ENCODE peak calls at places on chromosomes 6 and 20, in four cellular contexts. One of them, this sample, is unnamed.

GRCh38 chr6:101926149-101926925 is 532.8 kb downstream of the GRIK2 start:
- DNase-seq in esophagus muscularis mucosa: no peak
- DNase-seq in lower lobe of right lung: no peak
- DNase-seq in progenitor cell of endocrine pancreas: no peak
- DNase-seq in this sample: no peak

GRCh38 chr6:6751615-6752014 is 163.1 kb downstream of the LY86 start:
- DNase-seq in esophagus muscularis mucosa: no peak
- DNase-seq in lower lobe of right lung: peak; percentile 87
- DNase-seq in progenitor cell of endocrine pancreas: no peak
- DNase-seq in this sample: no peak

GRCh38 chr20:22584922-22585785 is 782 bp upstream of the FOXA2 start:
- DNase-seq in progenitor cell of endocrine pancreas: peak; percentile 51
- DNase-seq in esophagus muscularis mucosa: no peak
- DNase-seq in lower lobe of right lung: peak; percentile 57
- DNase-seq in this sample: no peak

GRCh38 chr6:54913211-54913610 is 66.6 kb downstream of the FAM83B start:
- DNase-seq in lower lobe of right lung: no peak
- DNase-seq in esophagus muscularis mucosa: no peak
- DNase-seq in progenitor cell of endocrine pancreas: no peak
- DNase-seq in this sample: no peak

GRCh38 chr20:142290-142689 is at the start of gene DEFB126:
- DNase-seq in esophagus muscularis mucosa: no peak
- DNase-seq in lower lobe of right lung: no peak
- DNase-seq in progenitor cell of endocrine pancreas: no peak
- DNase-seq in this sample: no peak

GRCh38 chr6:3876131-3876530 is 27.0 kb downstream of the FAM50B start:
- DNase-seq in lower lobe of right lung: no peak
- DNase-seq in esophagus muscularis mucosa: no peak
- DNase-seq in progenitor cell of endocrine pancreas: no peak
- DNase-seq in this sample: no peak

GRCh38 chr6:21229061-21229460 is 364.5 kb upstream of the SOX4 start:
- DNase-seq in progenitor cell of endocrine pancreas: no peak
- DNase-seq in esophagus muscularis mucosa: no peak
- DNase-seq in lower lobe of right lung: no peak
- DNase-seq in this sample: no peak

GRCh38 chr6:137277971-137278602 is 58.9 kb upstream of the IFNGR1 start:
- DNase-seq in esophagus muscularis mucosa: no peak
- DNase-seq in progenitor cell of endocrine pancreas: no peak
- DNase-seq in lower lobe of right lung: no peak
- DNase-seq in this sample: no peak

GRCh38 chr6:128519132-128519930 is 1.1 kb downstream of the PTPRK start:
- DNase-seq in lower lobe of right lung: peak; percentile 63
- DNase-seq in progenitor cell of endocrine pancreas: peak; percentile 28
- DNase-seq in esophagus muscularis mucosa: no peak
- DNase-seq in this sample: peak; percentile 85

GRCh38 chr6:106360989-106361430 is 493 bp downstream of the CRYBG1 start:
- DNase-seq in lower lobe of right lung: peak; percentile 68
- DNase-seq in progenitor cell of endocrine pancreas: no peak
- DNase-seq in esophagus muscularis mucosa: no peak
- DNase-seq in this sample: no peak

GRCh38 chr20:14526891-14527290 is 189.5 kb upstream of the FLRT3 start:
- DNase-seq in lower lobe of right lung: no peak
- DNase-seq in esophagus muscularis mucosa: no peak
- DNase-seq in progenitor cell of endocrine pancreas: no peak
- DNase-seq in this sample: no peak

GRCh38 chr20:12511499-12511898 is 497.3 kb upstream of the SPTLC3 start:
- DNase-seq in esophagus muscularis mucosa: no peak
- DNase-seq in lower lobe of right lung: no peak
- DNase-seq in progenitor cell of endocrine pancreas: no peak
- DNase-seq in this sample: no peak

GRCh38 chr6:111663692-111664564 is 58.2 kb upstream of the TRAF3IP2 start:
- DNase-seq in progenitor cell of endocrine pancreas: no peak
- DNase-seq in esophagus muscularis mucosa: no peak
- DNase-seq in lower lobe of right lung: peak; percentile 57
- DNase-seq in this sample: no peak

GRCh38 chr20:45958593-45958992 is 13.4 kb downstream of the ZNF335 start:
- DNase-seq in progenitor cell of endocrine pancreas: no peak
- DNase-seq in lower lobe of right lung: no peak
- DNase-seq in esophagus muscularis mucosa: no peak
- DNase-seq in this sample: no peak

GRCh38 chr6:167787896-167788530 is 38.7 kb upstream of the AFDN start:
- DNase-seq in progenitor cell of endocrine pancreas: no peak
- DNase-seq in lower lobe of right lung: no peak
- DNase-seq in esophagus muscularis mucosa: no peak
- DNase-seq in this sample: no peak

GRCh38 chr20:46558511-46558959 is 8.1 kb upstream of the OCSTAMP start:
- DNase-seq in progenitor cell of endocrine pancreas: no peak
- DNase-seq in esophagus muscularis mucosa: no peak
- DNase-seq in lower lobe of right lung: no peak
- DNase-seq in this sample: no peak

GRCh38 chr6:93013054-93013453 is 406.3 kb downstream of the EPHA7 start:
- DNase-seq in esophagus muscularis mucosa: no peak
- DNase-seq in progenitor cell of endocrine pancreas: no peak
- DNase-seq in lower lobe of right lung: no peak
- DNase-seq in this sample: no peak

GRCh38 chr6:90284745-90285481 is 11.7 kb downstream of the BACH2 start:
- DNase-seq in progenitor cell of endocrine pancreas: no peak
- DNase-seq in lower lobe of right lung: no peak
- DNase-seq in esophagus muscularis mucosa: no peak
- DNase-seq in this sample: no peak

GRCh38 chr6:144349690-144350132 is 64.6 kb downstream of the UTRN start:
- DNase-seq in lower lobe of right lung: no peak
- DNase-seq in progenitor cell of endocrine pancreas: no peak
- DNase-seq in esophagus muscularis mucosa: no peak
- DNase-seq in this sample: no peak

GRCh38 chr20:44646641-44647274 is 4.7 kb downstream of the ADA start:
- DNase-seq in lower lobe of right lung: no peak
- DNase-seq in esophagus muscularis mucosa: no peak
- DNase-seq in progenitor cell of endocrine pancreas: no peak
- DNase-seq in this sample: no peak

GRCh38 chr6:45717027-45717426 is 298.6 kb downstream of the CLIC5 start:
- DNase-seq in esophagus muscularis mucosa: no peak
- DNase-seq in lower lobe of right lung: no peak
- DNase-seq in progenitor cell of endocrine pancreas: no peak
- DNase-seq in this sample: no peak

GRCh38 chr6:111423055-111423633 is 59.9 kb downstream of the REV3L start:
- DNase-seq in lower lobe of right lung: no peak
- DNase-seq in progenitor cell of endocrine pancreas: no peak
- DNase-seq in esophagus muscularis mucosa: no peak
- DNase-seq in this sample: no peak

GRCh38 chr20:3706774-3707507 is 5.5 kb downstream of the SIGLEC1 start:
- DNase-seq in esophagus muscularis mucosa: no peak
- DNase-seq in lower lobe of right lung: no peak
- DNase-seq in progenitor cell of endocrine pancreas: no peak
- DNase-seq in this sample: no peak

GRCh38 chr20:34512266-34512954 is 3.8 kb upstream of the DYNLRB1 start:
- DNase-seq in progenitor cell of endocrine pancreas: no peak
- DNase-seq in lower lobe of right lung: no peak
- DNase-seq in esophagus muscularis mucosa: no peak
- DNase-seq in this sample: no peak

GRCh38 chr6:140225587-140226438 is 851.4 kb upstream of the CITED2 start:
- DNase-seq in esophagus muscularis mucosa: no peak
- DNase-seq in lower lobe of right lung: no peak
- DNase-seq in progenitor cell of endocrine pancreas: no peak
- DNase-seq in this sample: no peak

GRCh38 chr6:10190042-10190441 is 224.8 kb downstream of the TFAP2A start:
- DNase-seq in esophagus muscularis mucosa: peak; percentile 68
- DNase-seq in lower lobe of right lung: no peak
- DNase-seq in progenitor cell of endocrine pancreas: no peak
- DNase-seq in this sample: no peak

GRCh38 chr6:166112580-166112979 is 55.1 kb downstream of the TBXT start:
- DNase-seq in esophagus muscularis mucosa: no peak
- DNase-seq in progenitor cell of endocrine pancreas: no peak
- DNase-seq in lower lobe of right lung: no peak
- DNase-seq in this sample: no peak

GRCh38 chr6:6588924-6589696 is 590 bp downstream of the LY86 start:
- DNase-seq in progenitor cell of endocrine pancreas: no peak
- DNase-seq in lower lobe of right lung: no peak
- DNase-seq in esophagus muscularis mucosa: peak; percentile 45
- DNase-seq in this sample: peak; percentile 21

GRCh38 chr6:152952866-152953509 is 29.9 kb downstream of the FBXO5 start:
- DNase-seq in esophagus muscularis mucosa: no peak
- DNase-seq in progenitor cell of endocrine pancreas: no peak
- DNase-seq in lower lobe of right lung: no peak
- DNase-seq in this sample: no peak

GRCh38 chr6:111260570-111261298 is 173.4 kb downstream of the SLC16A10 start:
- DNase-seq in progenitor cell of endocrine pancreas: no peak
- DNase-seq in lower lobe of right lung: no peak
- DNase-seq in esophagus muscularis mucosa: no peak
- DNase-seq in this sample: no peak

GRCh38 chr20:21936720-21937380 is 231.4 kb downstream of the PAX1 start:
- DNase-seq in lower lobe of right lung: no peak
- DNase-seq in esophagus muscularis mucosa: no peak
- DNase-seq in progenitor cell of endocrine pancreas: no peak
- DNase-seq in this sample: no peak

GRCh38 chr6:10403385-10404106 is 11.3 kb downstream of the TFAP2A start:
- DNase-seq in esophagus muscularis mucosa: no peak
- DNase-seq in progenitor cell of endocrine pancreas: no peak
- DNase-seq in lower lobe of right lung: no peak
- DNase-seq in this sample: no peak

DNA sequence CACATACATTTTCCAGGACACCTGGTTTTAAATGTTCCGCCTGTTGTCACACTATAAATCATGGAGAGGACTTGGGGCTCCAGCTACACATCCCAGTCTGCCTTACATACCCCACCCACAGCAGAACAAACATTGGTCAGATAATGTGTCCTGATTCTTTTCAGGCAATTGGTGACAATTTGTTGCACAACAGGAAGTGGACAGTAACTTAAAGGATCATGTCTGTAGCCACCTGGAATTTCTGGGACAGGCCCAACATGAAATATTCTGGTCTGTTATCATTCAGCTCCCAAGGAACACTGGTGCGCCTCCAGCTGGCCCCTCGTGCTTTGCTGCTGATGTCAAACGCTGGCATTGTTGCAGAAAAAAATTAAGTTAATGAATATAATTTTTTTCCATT is 117.2 kb downstream of the SOBP start:
- DNase-seq in lower lobe of right lung: no peak
- DNase-seq in progenitor cell of endocrine pancreas: no peak
- DNase-seq in esophagus muscularis mucosa: no peak
- DNase-seq in this sample: no peak
- TF ChIP-seq CTCF in lower lobe of right lung: no peak
- TF ChIP-seq CTCF in progenitor cell of endocrine pancreas: no peak
- TF ChIP-seq CTCF in esophagus muscularis mucosa: no peak
- TF ChIP-seq CTCF in this sample: no peak

DNA sequence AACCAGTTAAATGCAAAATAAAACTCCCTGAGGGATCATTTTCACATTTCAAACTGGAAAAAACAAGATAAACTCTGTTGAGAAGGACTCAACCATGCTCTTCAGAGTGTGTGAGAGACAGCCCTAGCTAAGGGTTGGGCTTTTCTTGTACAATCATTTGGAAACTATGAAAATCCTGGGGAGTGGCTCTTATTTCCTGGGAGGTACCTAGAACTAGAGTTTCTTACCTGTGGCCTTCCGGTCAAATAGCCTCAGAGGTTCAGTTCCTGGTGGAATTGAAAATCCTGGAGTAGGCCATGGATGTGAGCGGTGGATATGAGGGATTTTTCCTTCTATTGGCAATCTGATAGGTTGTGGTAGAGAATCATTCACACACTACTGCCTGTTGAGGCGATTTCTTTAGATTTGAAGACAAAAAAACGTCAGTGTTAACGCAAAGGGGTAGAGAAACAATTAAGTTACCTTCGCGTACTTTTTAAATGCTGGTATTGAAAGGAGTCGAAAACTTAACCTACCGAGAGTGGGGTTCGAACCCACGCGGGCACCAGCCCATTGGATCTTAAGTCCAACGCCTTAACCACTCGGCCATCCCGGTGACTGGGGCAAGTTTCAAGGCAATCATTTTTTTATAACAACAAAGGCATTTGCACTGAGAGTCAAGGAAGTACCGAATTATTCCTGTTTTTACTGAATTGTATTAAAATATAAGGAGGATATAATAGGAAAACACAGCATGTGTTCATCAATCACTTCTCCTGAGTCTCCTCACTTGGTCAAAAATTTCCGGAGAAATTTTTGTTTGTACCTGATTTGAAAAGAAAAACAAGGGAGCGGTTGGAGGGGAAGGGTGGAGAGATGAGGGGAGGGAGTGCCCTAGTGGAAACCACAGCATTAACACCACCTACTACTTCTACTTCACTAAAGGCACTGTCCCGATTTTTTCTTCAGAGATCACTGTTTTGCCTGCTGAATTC is 191.3 kb downstream of the OR2B2 start:
- DNase-seq in esophagus muscularis mucosa: no peak
- DNase-seq in progenitor cell of endocrine pancreas: no peak
- DNase-seq in lower lobe of right lung: no peak
- DNase-seq in this sample: no peak
- TF ChIP-seq CTCF in esophagus muscularis mucosa: no peak
- TF ChIP-seq CTCF in progenitor cell of endocrine pancreas: no peak
- TF ChIP-seq CTCF in lower lobe of right lung: no peak
- TF ChIP-seq CTCF in this sample: no peak

GRCh38 chr6:14117158-14118090 is at the start of gene CD83:
- DNase-seq in lower lobe of right lung: peak; percentile 89
- DNase-seq in esophagus muscularis mucosa: no peak
- DNase-seq in progenitor cell of endocrine pancreas: peak; percentile 37
- DNase-seq in this sample: no peak
- TF ChIP-seq CTCF in lower lobe of right lung: peak; percentile 13
- TF ChIP-seq CTCF in esophagus muscularis mucosa: no peak
- TF ChIP-seq CTCF in progenitor cell of endocrine pancreas: peak; percentile 42
- TF ChIP-seq CTCF in this sample: peak; percentile 23

DNA sequence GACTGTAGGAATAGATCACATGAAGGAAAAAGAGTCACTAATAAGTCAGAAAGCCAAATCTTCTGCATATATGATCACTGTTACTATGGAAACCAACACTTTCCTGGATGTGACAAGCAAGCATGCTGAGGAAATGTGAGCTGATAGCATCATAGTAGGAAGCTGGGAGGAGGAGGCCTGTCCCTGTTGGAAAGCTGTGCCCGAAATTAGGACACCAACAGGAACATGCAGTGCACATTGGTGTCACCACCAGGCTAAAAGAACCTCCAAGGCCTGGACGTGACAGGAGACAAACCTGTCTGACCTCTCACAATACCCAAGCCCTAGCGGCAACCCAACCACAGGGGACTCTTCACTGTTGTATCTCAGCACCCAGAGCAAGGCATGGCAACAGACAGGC is 181.9 kb upstream of the PCSK2 start:
- DNase-seq in progenitor cell of endocrine pancreas: no peak
- DNase-seq in lower lobe of right lung: no peak
- DNase-seq in esophagus muscularis mucosa: no peak
- DNase-seq in this sample: no peak
- TF ChIP-seq CTCF in progenitor cell of endocrine pancreas: no peak
- TF ChIP-seq CTCF in lower lobe of right lung: no peak
- TF ChIP-seq CTCF in esophagus muscularis mucosa: no peak
- TF ChIP-seq CTCF in this sample: no peak

DNA sequence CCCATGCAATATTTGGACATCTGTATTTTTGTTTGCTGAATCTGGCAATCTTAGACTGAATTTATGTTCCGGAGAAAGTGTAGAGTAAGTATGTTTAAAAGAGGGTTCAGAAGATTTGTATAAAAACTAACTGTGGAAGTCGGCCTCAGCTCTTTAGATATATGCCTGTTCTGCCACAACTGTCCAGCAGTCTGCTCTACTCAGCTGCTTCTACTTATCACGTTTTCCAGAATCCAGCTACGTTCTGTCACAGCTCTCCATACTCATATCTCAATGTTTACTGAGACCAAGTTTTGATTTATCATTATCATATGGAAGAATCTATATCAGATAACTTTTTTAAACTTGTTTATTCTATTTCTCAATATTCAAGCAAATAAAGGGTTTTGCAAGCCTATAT is 721.3 kb downstream of the EYS start:
- DNase-seq in lower lobe of right lung: no peak
- DNase-seq in esophagus muscularis mucosa: no peak
- DNase-seq in progenitor cell of endocrine pancreas: no peak
- DNase-seq in this sample: no peak
- TF ChIP-seq CTCF in lower lobe of right lung: no peak
- TF ChIP-seq CTCF in esophagus muscularis mucosa: no peak
- TF ChIP-seq CTCF in progenitor cell of endocrine pancreas: no peak
- TF ChIP-seq CTCF in this sample: no peak

This sample was measured in osteocyte.